ENCODE peak calls at places on chromosomes 6 and 20, in five cellular contexts. Z is ascending aorta; G is NAMALWA; F is LoVo; V is activated T-helper 1 cell treated with anti-CD3 and anti-CD28 coated beads, Interleukin-12 subunit alpha, Interleukin-12 subunit beta, Interleukin-2, Interleukin-4 antibody, amounts not matched to agents 30 ng/mL and 10 ng/mL and 1 ng/mL, durations not matched to agents 14 hours and 24 hours and 36 hours. D is an unnamed sample.
A peak's percentile ranks its signal among the peaks of the same experiment; 100 is the strongest.

GRCh38 chr6:491233-491632 is 99.7 kb downstream of the IRF4 start:
- DNase-seq in Z (no peak), G (no peak), F (no peak), V (peak; percentile 38), D (no peak)

GRCh38 chr6:15301179-15302006 is 55.5 kb downstream of the JARID2 start:
- DNase-seq in Z (no peak), G (no peak), F (no peak), V (no peak), D (no peak)

GRCh38 chr6:87731818-87732661 is 30.0 kb upstream of the AKIRIN2 start:
- DNase-seq in Z (peak; percentile 55), G (no peak), F (peak; percentile 93), V (no peak), D (peak; percentile 80)

GRCh38 chr20:49230021-49230420 is 10.8 kb downstream of the DDX27 start:
- DNase-seq in Z (no peak), G (no peak), F (no peak), V (no peak), D (no peak)

GRCh38 chr6:117352466-117353081 is 73.2 kb downstream of the ROS1 start:
- DNase-seq in Z (no peak), G (peak; percentile 44), F (peak; percentile 12), V (no peak), D (no peak)

GRCh38 chr20:35329435-35330139 is 37.4 kb upstream of the FAM83C start:
- DNase-seq in Z (no peak), G (peak; percentile 81), F (peak; percentile 43), V (peak; percentile 27), D (no peak)

GRCh38 chr6:20661721-20662120 is 127.5 kb downstream of the CDKAL1 start:
- DNase-seq in Z (no peak), G (no peak), F (no peak), V (no peak), D (no peak)

GRCh38 chr20:32440069-32440757 is 82.1 kb downstream of the ASXL1 start:
- DNase-seq in Z (no peak), G (no peak), F (no peak), V (no peak), D (no peak)

GRCh38 chr6:41509596-41509995 is 36.6 kb upstream of the FOXP4 start:
- DNase-seq in Z (no peak), G (no peak), F (no peak), V (no peak), D (no peak)

GRCh38 chr6:156231353-156231752 is 545.8 kb upstream of the ARID1B start:
- DNase-seq in Z (no peak), G (no peak), F (no peak), V (no peak), D (no peak)

GRCh38 chr6:21587182-21587924 is 6.2 kb upstream of the SOX4 start:
- DNase-seq in Z (no peak), G (peak; percentile 54), F (peak; percentile 69), V (peak; percentile 8), D (peak; percentile 58)

GRCh38 chr6:128554302-128554701 is 33.9 kb upstream of the PTPRK start:
- DNase-seq in Z (no peak), G (no peak), F (no peak), V (no peak), D (peak; percentile 68)

GRCh38 chr6:133707456-133707855 is 181.5 kb upstream of the TCF21 start:
- DNase-seq in Z (no peak), G (peak; percentile 6), F (no peak), V (no peak), D (peak; percentile 40)

GRCh38 chr20:59645761-59646171 is 41.4 kb downstream of the PHACTR3 start:
- DNase-seq in Z (no peak), G (peak; percentile 3), F (no peak), V (no peak), D (peak; percentile 80)

GRCh38 chr6:32131439-32131948 is 1.4 kb upstream of the FKBPL start:
- DNase-seq in Z (no peak), G (no peak), F (no peak), V (no peak), D (no peak)

GRCh38 chr6:112743343-112743742 is 396.2 kb downstream of the RFPL4B start:
- DNase-seq in Z (no peak), G (no peak), F (no peak), V (no peak), D (peak; percentile 18)

GRCh38 chr6:30470968-30471367 is 18.3 kb upstream of the HLA-E start:
- DNase-seq in Z (no peak), G (no peak), F (no peak), V (no peak), D (no peak)

GRCh38 chr20:433300-433975 is 25.3 kb downstream of the RBCK1 start:
- DNase-seq in Z (no peak), G (no peak), F (peak; percentile 22), V (peak; percentile 62), D (no peak)

GRCh38 chr20:10673176-10673830 is 496 bp downstream of the JAG1 start:
- DNase-seq in Z (no peak), G (peak; percentile 34), F (peak; percentile 14), V (peak; percentile 5), D (peak; percentile 35)

GRCh38 chr6:25219147-25219546 is 60.0 kb upstream of the CARMIL1 start:
- DNase-seq in Z (no peak), G (no peak), F (no peak), V (no peak), D (no peak)

GRCh38 chr6:34908194-34908593 is 19.1 kb downstream of the ANKS1A start:
- DNase-seq in Z (no peak), G (no peak), F (no peak), V (no peak), D (no peak)

GRCh38 chr6:43763812-43764522 is 6.0 kb upstream of the VEGFA start:
- DNase-seq in Z (no peak), G (no peak), F (no peak), V (no peak), D (no peak)

GRCh38 chr6:111925296-111925695 is 52.0 kb upstream of the FYN start:
- DNase-seq in Z (no peak), G (no peak), F (no peak), V (no peak), D (no peak)

GRCh38 chr6:119526609-119527605 is 177.3 kb upstream of the MAN1A1 start:
- DNase-seq in Z (no peak), G (no peak), F (no peak), V (no peak), D (no peak)

GRCh38 chr20:33507461-33507860 is 17.6 kb downstream of the CBFA2T2 start:
- DNase-seq in Z (no peak), G (no peak), F (no peak), V (no peak), D (no peak)

GRCh38 chr6:154653853-154654252 is 79.4 kb upstream of the SCAF8 start:
- DNase-seq in Z (peak; percentile 16), G (no peak), F (no peak), V (no peak), D (no peak)

GRCh38 chr6:155399062-155399746 is 56.4 kb downstream of the NOX3 start:
- DNase-seq in Z (no peak), G (no peak), F (no peak), V (no peak), D (no peak)

GRCh38 chr6:90212274-90212673 is 84.4 kb downstream of the BACH2 start:
- DNase-seq in Z (no peak), G (peak; percentile 36), F (no peak), V (no peak), D (no peak)

GRCh38 chr6:134739299-134740090 is 210.4 kb downstream of the ALDH8A1 start:
- DNase-seq in Z (no peak), G (no peak), F (no peak), V (no peak), D (no peak)

GRCh38 chr6:111353914-111354464 is 129.0 kb downstream of the REV3L start:
- DNase-seq in Z (no peak), G (no peak), F (no peak), V (no peak), D (no peak)

GRCh38 chr6:28988536-28989415 is 16.3 kb downstream of the ZNF311 start:
- DNase-seq in Z (no peak), G (no peak), F (no peak), V (peak; percentile 52), D (peak; percentile 13)